ENCODE peak calls at places on chromosome 9, in four cellular contexts. U is upper lobe of left lung, X is adipocyte, P is H7. H is an unnamed sample.

GRCh38 chr9:125649315-125649714 is 57.7 kb downstream of the MAPKAP1 start:
- DNase-seq in P (no peak), U (peak; percentile 55), X (peak; percentile 71), H (peak; percentile 91)

GRCh38 chr9:4382722-4383317 is 83.0 kb upstream of the GLIS3 start:
- DNase-seq in P (peak; percentile 28), U (no peak), X (peak; percentile 72), H (peak; percentile 28)

GRCh38 chr9:89743576-89744254 is 138.9 kb downstream of the GADD45G start:
- DNase-seq in P (peak; percentile 88), U (no peak), X (no peak), H (no peak)

GRCh38 chr9:133023117-133023890 is 7.5 kb upstream of the GTF3C5 start:
- DNase-seq in X (no peak), P (peak; percentile 44), U (peak; percentile 29), H (no peak)

GRCh38 chr9:122225323-122226141 is 3.2 kb downstream of the LHX6 start:
- DNase-seq in X (no peak), P (peak; percentile 69), U (no peak), H (no peak)

GRCh38 chr9:128689293-128689770 is 310 bp downstream of the SET start:
- DNase-seq in U (peak; percentile 38), P (peak; percentile 76), X (no peak), H (peak; percentile 8)

GRCh38 chr9:125929846-125930245 is 182.7 kb downstream of the PBX3 start:
- DNase-seq in P (no peak), U (no peak), X (no peak), H (no peak)

GRCh38 chr9:14441976-14442651 is 128.2 kb upstream of the NFIB start:
- DNase-seq in X (no peak), P (peak; percentile 16), U (no peak), H (no peak)

GRCh38 chr9:96581823-96582598 is 37.6 kb downstream of the CDC14B start:
- DNase-seq in U (no peak), P (no peak), X (no peak), H (no peak)

GRCh38 chr9:33682551-33682950 is 112.8 kb upstream of the PRSS3 start:
- DNase-seq in X (no peak), U (no peak), P (no peak), H (no peak)

GRCh38 chr9:33677961-33678360 is 117.4 kb upstream of the PRSS3 start:
- DNase-seq in U (no peak), P (no peak), X (no peak), H (no peak)

GRCh38 chr9:33676746-33677505 is 118.4 kb upstream of the PRSS3 start:
- DNase-seq in X (peak; percentile 55), P (peak; percentile 78), U (no peak), H (no peak)

GRCh38 chr9:33677506-33677809 is 117.9 kb upstream of the PRSS3 start:
- DNase-seq in X (no peak), P (no peak), U (no peak), H (no peak)
- H3K4me3 ChIP-seq in X (peak overlapping the region; percentile 81), P (peak overlapping the region; percentile 47), U (peak overlapping the region; percentile 62), H (peak overlapping the region; percentile 53)

GRCh38 chr9:113795811-113796392 is 80.2 kb upstream of the ZNF618 start:
- DNase-seq in P (no peak), X (no peak), U (no peak), H (no peak)
- H3K27me3 ChIP-seq in P (no peaks in the 10 kb centered on the region), X (peaks cover 51% of the 10 kb centered on the region), U (no peaks in the 10 kb centered on the region), H (no peaks in the 10 kb centered on the region)

DNA sequence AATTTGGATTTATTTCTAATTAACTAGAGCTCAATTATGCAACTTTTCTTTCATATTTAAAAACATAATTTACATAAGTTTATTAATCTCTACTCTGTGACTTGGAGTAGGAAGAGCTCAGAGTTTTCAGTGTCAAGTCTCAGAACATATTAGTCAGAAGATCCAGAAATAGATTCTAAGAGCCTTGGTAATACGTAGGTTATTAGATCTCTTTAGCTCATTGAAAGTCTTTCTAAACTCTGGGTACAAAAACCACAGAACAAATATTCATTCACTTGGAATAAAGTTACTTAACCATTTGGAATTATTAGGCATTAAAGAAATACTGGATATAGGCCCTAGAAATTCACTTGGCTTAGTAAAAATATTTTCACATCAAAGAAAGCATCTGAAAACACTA is 26.3 kb upstream of the ISCA1 start:
- DNase-seq in X (no peak), P (no peak), U (no peak), H (no peak)
- H3K36me3 ChIP-seq in X (peaks cover 84% of the 10 kb centered on the region), P (peaks cover 3% of the 10 kb centered on the region), U (peaks cover 26% of the 10 kb centered on the region), H (peaks cover 53% of the 10 kb centered on the region)

GRCh38 chr9:137314561-137315560 is 12.8 kb upstream of the NRARP start:
- DNase-seq in P (peak; percentile 81), X (no peak), U (no peak), H (no peak)

GRCh38 chr9:137316012-137316981 is 14.2 kb upstream of the NRARP start:
- DNase-seq in X (peak; percentile 55), P (peak; percentile 96), U (no peak), H (no peak)

GRCh38 chr9:137313956-137314560 is 12.0 kb upstream of the NRARP start:
- DNase-seq in P (peak; percentile 65), X (no peak), U (no peak), H (no peak)

GRCh38 chr9:137317021-137317978 is 15.2 kb upstream of the NRARP start:
- DNase-seq in U (no peak), X (no peak), P (peak; percentile 78), H (no peak)

DNA sequence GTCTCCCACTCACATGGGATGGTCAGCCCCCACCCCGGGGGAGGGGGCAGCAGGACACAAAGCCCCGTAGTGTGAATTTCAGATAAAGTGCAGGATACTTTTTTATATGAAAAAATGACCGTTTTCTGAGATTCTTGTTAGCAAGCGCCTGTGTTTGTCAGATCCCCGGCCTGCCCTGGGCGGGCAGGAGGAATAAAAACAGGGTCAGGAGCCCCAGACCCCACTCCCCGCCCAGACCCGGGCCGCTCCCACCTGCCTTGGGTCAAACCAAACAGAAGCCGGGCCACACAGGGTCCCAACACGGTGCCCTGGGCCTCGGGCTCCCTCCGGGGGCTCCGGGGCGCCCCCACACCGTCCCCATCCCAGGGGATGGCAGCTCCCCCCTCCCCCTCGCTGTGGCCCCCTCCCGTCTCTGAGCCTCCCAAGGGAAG is 13.5 kb upstream of the NRARP start:
- DNase-seq in P (peak; percentile 92), U (no peak), X (no peak), H (no peak)
- H3K4me3 ChIP-seq in P (peak overlapping the region; percentile 14), U (peak overlapping the region; percentile 52), X (no peak overlapping the region), H (no peak overlapping the region)

GRCh38 chr9:118558026-118558425 is 811.2 kb downstream of the BRINP1 start:
- DNase-seq in U (no peak), X (no peak), P (no peak), H (no peak)

GRCh38 chr9:118558891-118559290 is 810.3 kb downstream of the BRINP1 start:
- DNase-seq in X (no peak), P (no peak), U (no peak), H (no peak)

GRCh38 chr9:118553465-118553864 is 815.8 kb downstream of the BRINP1 start:
- DNase-seq in X (no peak), U (no peak), P (no peak), H (no peak)

DNA sequence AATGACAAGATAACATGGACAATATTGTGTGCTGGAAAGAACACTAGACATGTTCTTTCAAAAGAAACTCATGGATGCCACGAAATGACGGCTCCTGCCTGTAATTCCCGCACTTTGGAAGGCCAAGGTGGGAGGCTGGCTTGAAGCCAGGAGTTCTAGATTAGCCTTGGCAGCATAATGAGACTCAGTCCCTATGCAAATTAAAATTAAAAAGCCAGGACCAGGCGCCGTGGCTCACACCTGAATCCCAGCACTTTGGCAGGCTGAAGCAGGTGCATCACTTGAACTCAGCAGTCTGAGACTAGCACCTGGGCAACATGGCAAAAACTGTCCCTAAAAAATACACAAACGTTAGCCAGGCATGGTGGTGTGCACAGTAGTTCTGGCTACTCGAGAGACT is 814.2 kb downstream of the BRINP1 start:
- DNase-seq in P (no peak), X (no peak), U (no peak), H (no peak)
- H3K27me3 ChIP-seq in P (no peaks in the 10 kb centered on the region), X (no peaks in the 10 kb centered on the region), U (no peaks in the 10 kb centered on the region), H (no peaks in the 10 kb centered on the region)

DNA sequence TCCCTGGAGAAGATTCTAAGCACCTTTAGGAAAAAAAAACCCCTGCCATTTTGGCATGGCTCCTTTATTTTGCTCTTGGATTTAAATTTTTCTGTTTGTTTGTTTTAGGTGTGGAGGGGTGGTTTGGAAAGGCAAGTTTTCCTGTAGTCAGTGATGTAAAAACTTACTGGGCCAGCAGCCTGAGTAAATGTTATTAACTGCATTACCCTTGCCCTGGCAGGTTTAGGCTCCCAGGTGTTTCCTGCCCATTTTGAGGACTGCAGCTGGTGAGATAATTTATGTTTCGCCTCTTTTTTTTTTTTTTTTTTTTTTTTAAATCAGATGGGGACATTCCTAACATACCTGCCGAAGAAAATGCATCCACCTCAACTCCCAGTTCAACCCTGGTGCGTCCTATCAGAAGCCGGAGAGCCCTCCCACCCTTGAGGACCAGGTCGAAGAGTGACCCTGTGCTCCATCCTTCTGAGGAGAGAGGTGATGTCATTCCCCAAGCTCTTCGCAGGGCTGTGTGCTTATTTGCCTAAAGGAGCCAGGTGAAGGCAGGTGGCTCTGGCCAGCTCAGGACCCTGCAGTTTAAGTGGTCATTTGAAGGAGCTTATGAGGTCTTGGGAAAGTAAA is 60.6 kb downstream of the ENTREP1 start:
- DNase-seq in U (no peak), X (no peak), P (peak; percentile 76), H (no peak)
- H3K36me3 ChIP-seq in U (no peaks in the 10 kb centered on the region), X (no peaks in the 10 kb centered on the region), P (peaks cover 6% of the 10 kb centered on the region), H (no peaks in the 10 kb centered on the region)

GRCh38 chr9:136543830-136544548 is 1.9 kb downstream of the NOTCH1 start:
- DNase-seq in U (no peak), P (no peak), X (no peak), H (no peak)

GRCh38 chr9:136541179-136541578 is 4.7 kb downstream of the NOTCH1 start:
- DNase-seq in P (no peak), X (no peak), U (no peak), H (no peak)

GRCh38 chr9:136541709-136542108 is 4.1 kb downstream of the NOTCH1 start:
- DNase-seq in U (no peak), P (peak; percentile 64), X (no peak), H (no peak)

GRCh38 chr9:136543280-136543679 is 2.6 kb downstream of the NOTCH1 start:
- DNase-seq in P (no peak), U (no peak), X (no peak), H (no peak)

GRCh38 chr9:136542246-136543041 is 3.4 kb downstream of the NOTCH1 start:
- DNase-seq in U (no peak), X (no peak), P (peak; percentile 63), H (no peak)
- H3K4me3 ChIP-seq in U (peak overlapping the region; percentile 97), X (no peak overlapping the region), P (no peak overlapping the region), H (no peak overlapping the region)

GRCh38 chr9:116162241-116162781 is 8.7 kb downstream of the PAPPA start:
- DNase-seq in P (no peak), X (peak; percentile 48), U (no peak), H (no peak)

GRCh38 chr9:116166713-116167112 is 13.1 kb downstream of the PAPPA start:
- DNase-seq in U (no peak), P (no peak), X (peak; percentile 49), H (no peak)

GRCh38 chr9:116165912-116166311 is 12.3 kb downstream of the PAPPA start:
- DNase-seq in X (peak; percentile 68), U (no peak), P (no peak), H (no peak)

GRCh38 chr9:116160676-116161571 is 7.3 kb downstream of the PAPPA start:
- DNase-seq in P (no peak), X (peak; percentile 12), U (no peak), H (no peak)

GRCh38 chr9:116163293-116164055 is 9.9 kb downstream of the PAPPA start:
- DNase-seq in X (peak; percentile 60), U (no peak), P (no peak), H (no peak)
- H3K27me3 ChIP-seq in X (no peaks in the 10 kb centered on the region), U (no peaks in the 10 kb centered on the region), P (peaks cover 10% of the 10 kb centered on the region), H (no peaks in the 10 kb centered on the region)